ENCODE peak calls at places on chromosomes 13 and 19, in eight cellular contexts. E is esophagus muscularis mucosa; X is AML-193; V is left ventricle myocardium inferior; H is stimulated activated naive CD4-positive, alpha-beta T cell; R is stimulated activated effector memory CD8-positive, alpha-beta T cell treated with anti-CD3 and anti-CD28 coated beads, Interleukin-12 subunit alpha, Interleukin-12 subunit beta, amount 100 ng/mL, for 72 hours; P is stimulated activated CD8-positive, alpha-beta memory T cell treated with anti-CD3 and anti-CD28 coated beads, Interleukin-4, amount 100 ng/mL, for 4 hours; D is activated CD8-positive, alpha-beta memory T cell treated with anti-CD3 and anti-CD28 coated beads, Interleukin-2, amount 10 ng/mL, durations not matched to agents 7 days and 5 days. C is an unnamed sample.
A peak's percentile ranks its signal among the peaks of the same experiment; 100 is the strongest.

GRCh38 chr19:49151339-49152217 is 3.6 kb downstream of the HRC start:
- DNase-seq in E (no peak), X (no peak), V (peak; percentile 56), H (peak; percentile 21), R (no peak), P (no peak), D (no peak), C (no peak)

GRCh38 chr19:17244618-17245534 is 843 bp downstream of the NR2F6 start:
- DNase-seq in E (no peak), X (no peak), V (peak; percentile 51), H (no peak), R (no peak), P (no peak), D (no peak), C (no peak)

GRCh38 chr19:13946414-13946813 is 5.9 kb upstream of the DCAF15 start:
- DNase-seq in E (no peak), X (no peak), V (no peak), H (no peak), R (no peak), P (no peak), D (no peak), C (no peak)

GRCh38 chr13:111216166-111216960 is 101.3 kb downstream of the ARHGEF7 start:
- DNase-seq in E (no peak), X (no peak), V (no peak), H (peak; percentile 30), R (no peak), P (no peak), D (peak; percentile 59), C (peak; percentile 26)

GRCh38 chr13:29855784-29856183 is 5.4 kb upstream of the UBL3 start:
- DNase-seq in E (no peak), X (no peak), V (no peak), H (no peak), R (no peak), P (no peak), D (no peak), C (no peak)

GRCh38 chr13:109974354-109974753 is 188.0 kb upstream of the IRS2 start:
- DNase-seq in E (no peak), X (no peak), V (no peak), H (no peak), R (no peak), P (no peak), D (no peak), C (no peak)

GRCh38 chr19:18233224-18233825 is 7.1 kb upstream of the PDE4C start:
- DNase-seq in E (no peak), X (no peak), V (no peak), H (peak; percentile 54), R (peak; percentile 33), P (no peak), D (peak; percentile 72), C (peak; percentile 43)

GRCh38 chr13:41130356-41130755 is 2.2 kb downstream of the KBTBD6 start:
- DNase-seq in E (no peak), X (peak; percentile 38), V (no peak), H (no peak), R (no peak), P (no peak), D (no peak), C (no peak)

GRCh38 chr13:51107996-51108395 is 3.1 kb downstream of the C13orf42 start:
- DNase-seq in E (peak; percentile 85), X (no peak), V (no peak), H (no peak), R (no peak), P (no peak), D (no peak), C (no peak)

GRCh38 chr13:114118763-114119123 is 13.7 kb downstream of the RASA3 start:
- DNase-seq in E (no peak), X (no peak), V (no peak), H (no peak), R (no peak), P (no peak), D (no peak), C (no peak)

GRCh38 chr13:28820099-28821051 is at the start of gene MTUS2:
- DNase-seq in E (peak; percentile 77), X (no peak), V (no peak), H (no peak), R (no peak), P (no peak), D (no peak), C (peak; percentile 17)

C was measured in stimulated activated naive CD8-positive, alpha-beta T cell treated with anti-CD3 and anti-CD28 coated beads, Interleukin-15, amount 100 ng/mL, for 72 hours.